ENCODE peak calls at places on chromosomes 12 and 14, in six cellular contexts. One of them, this sample, is unnamed.

GRCh38 chr12:49697808-49698207 is 9.4 kb downstream of the FMNL3 start:
- DNase-seq in WTC11: no peak
- DNase-seq in H1: no peak
- DNase-seq in GM23338: no peak
- DNase-seq in K562: no peak
- DNase-seq in GM12878: no peak
- DNase-seq in this sample: no peak

GRCh38 chr12:32949815-32950214 is 53.2 kb upstream of the PKP2 start:
- DNase-seq in WTC11: no peak
- DNase-seq in H1: no peak
- DNase-seq in GM23338: peak
- DNase-seq in K562: no peak
- DNase-seq in GM12878: no peak
- DNase-seq in this sample: no peak

GRCh38 chr12:77855548-77855947 is 24.9 kb downstream of the NAV3 start:
- DNase-seq in WTC11: no peak
- DNase-seq in H1: no peak
- DNase-seq in GM23338: no peak
- DNase-seq in K562: no peak
- DNase-seq in GM12878: no peak
- DNase-seq in this sample: no peak

GRCh38 chr14:95533391-95533821 is 1.4 kb upstream of the GLRX5 start:
- DNase-seq in WTC11: no peak
- DNase-seq in H1: no peak
- DNase-seq in GM23338: peak
- DNase-seq in K562: no peak
- DNase-seq in GM12878: no peak
- DNase-seq in this sample: peak

GRCh38 chr12:12606793-12607589 is 4.7 kb upstream of the CREBL2 start:
- DNase-seq in WTC11: no peak
- DNase-seq in H1: no peak
- DNase-seq in GM23338: no peak
- DNase-seq in K562: no peak
- DNase-seq in GM12878: peak
- DNase-seq in this sample: peak

GRCh38 chr14:49315570-49315969 is 270.6 kb downstream of the RPS29 start:
- DNase-seq in WTC11: no peak
- DNase-seq in H1: no peak
- DNase-seq in GM23338: no peak
- DNase-seq in K562: no peak
- DNase-seq in GM12878: no peak
- DNase-seq in this sample: no peak

GRCh38 chr12:124681779-124682391 is 114.5 kb upstream of the NCOR2 start:
- DNase-seq in WTC11: no peak
- DNase-seq in H1: no peak
- DNase-seq in GM23338: no peak
- DNase-seq in K562: no peak
- DNase-seq in GM12878: no peak
- DNase-seq in this sample: peak

GRCh38 chr12:47098099-47098498 is 18.3 kb upstream of the AMIGO2 start:
- DNase-seq in WTC11: no peak
- DNase-seq in H1: no peak
- DNase-seq in GM23338: no peak
- DNase-seq in K562: no peak
- DNase-seq in GM12878: no peak
- DNase-seq in this sample: no peak

GRCh38 chr14:103332143-103332919 is 1.7 kb upstream of the EIF5 start:
- DNase-seq in WTC11: no peak
- DNase-seq in H1: no peak
- DNase-seq in GM23338: no peak
- DNase-seq in K562: no peak
- DNase-seq in GM12878: no peak
- DNase-seq in this sample: no peak

GRCh38 chr12:52582971-52583456 is 9.4 kb upstream of the KRT74 start:
- DNase-seq in WTC11: peak
- DNase-seq in H1: peak
- DNase-seq in GM23338: peak
- DNase-seq in K562: peak
- DNase-seq in GM12878: no peak
- DNase-seq in this sample: peak

GRCh38 chr14:74571441-74571841 is 40.6 kb downstream of the LTBP2 start:
- DNase-seq in WTC11: no peak
- DNase-seq in H1: no peak
- DNase-seq in GM23338: no peak
- DNase-seq in K562: no peak
- DNase-seq in GM12878: no peak
- DNase-seq in this sample: no peak

GRCh38 chr14:61965030-61965745 is 203.0 kb downstream of the SNAPC1 start:
- DNase-seq in WTC11: no peak
- DNase-seq in H1: no peak
- DNase-seq in GM23338: no peak
- DNase-seq in K562: no peak
- DNase-seq in GM12878: no peak
- DNase-seq in this sample: peak

GRCh38 chr14:63677891-63678379 is 36.3 kb upstream of the WDR89 start:
- DNase-seq in WTC11: no peak
- DNase-seq in H1: no peak
- DNase-seq in GM23338: no peak
- DNase-seq in K562: no peak
- DNase-seq in GM12878: no peak
- DNase-seq in this sample: no peak

GRCh38 chr12:49105504-49106120 is 5.0 kb downstream of the LMBR1L start:
- DNase-seq in WTC11: no peak
- DNase-seq in H1: no peak
- DNase-seq in GM23338: no peak
- DNase-seq in K562: no peak
- DNase-seq in GM12878: no peak
- DNase-seq in this sample: no peak

GRCh38 chr14:82915381-82915780 is 1381.7 kb upstream of the SEL1L start:
- DNase-seq in WTC11: no peak
- DNase-seq in H1: no peak
- DNase-seq in GM23338: no peak
- DNase-seq in K562: no peak
- DNase-seq in GM12878: no peak
- DNase-seq in this sample: no peak

GRCh38 chr14:82913396-82913795 is 1379.7 kb upstream of the SEL1L start:
- DNase-seq in WTC11: no peak
- DNase-seq in H1: no peak
- DNase-seq in GM23338: no peak
- DNase-seq in K562: no peak
- DNase-seq in GM12878: no peak
- DNase-seq in this sample: no peak

DNA sequence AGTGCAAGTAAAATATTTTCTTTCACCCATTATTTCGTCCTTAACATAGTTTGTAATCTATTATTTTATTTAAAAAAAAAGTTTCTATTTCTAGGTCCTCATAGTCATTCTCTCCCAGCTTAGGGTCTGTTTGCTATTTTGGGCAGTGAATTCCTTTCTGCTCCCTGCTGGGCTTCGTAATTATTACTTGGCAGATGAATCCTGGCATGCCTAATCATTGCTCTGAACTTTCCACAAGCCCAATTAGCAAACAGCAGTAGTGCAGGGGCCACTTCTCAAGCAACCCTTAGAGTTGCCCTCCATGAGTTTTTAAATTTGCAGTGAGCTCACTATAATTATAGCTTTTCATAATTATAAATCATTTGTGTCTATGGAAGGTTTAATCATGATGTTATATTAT is 1378.3 kb upstream of the SEL1L start:
- DNase-seq in WTC11: no peak
- DNase-seq in H1: no peak
- DNase-seq in GM23338: no peak
- DNase-seq in K562: no peak
- DNase-seq in GM12878: no peak
- DNase-seq in this sample: no peak
- TF ChIP-seq CREB1 in WTC11: no peak
- TF ChIP-seq CREB1 in H1: no peak
- TF ChIP-seq CREB1 in GM23338: no peak
- TF ChIP-seq CREB1 in K562: no peak
- TF ChIP-seq CREB1 in GM12878: no peak
- TF ChIP-seq CREB1 in this sample: no peak

DNA sequence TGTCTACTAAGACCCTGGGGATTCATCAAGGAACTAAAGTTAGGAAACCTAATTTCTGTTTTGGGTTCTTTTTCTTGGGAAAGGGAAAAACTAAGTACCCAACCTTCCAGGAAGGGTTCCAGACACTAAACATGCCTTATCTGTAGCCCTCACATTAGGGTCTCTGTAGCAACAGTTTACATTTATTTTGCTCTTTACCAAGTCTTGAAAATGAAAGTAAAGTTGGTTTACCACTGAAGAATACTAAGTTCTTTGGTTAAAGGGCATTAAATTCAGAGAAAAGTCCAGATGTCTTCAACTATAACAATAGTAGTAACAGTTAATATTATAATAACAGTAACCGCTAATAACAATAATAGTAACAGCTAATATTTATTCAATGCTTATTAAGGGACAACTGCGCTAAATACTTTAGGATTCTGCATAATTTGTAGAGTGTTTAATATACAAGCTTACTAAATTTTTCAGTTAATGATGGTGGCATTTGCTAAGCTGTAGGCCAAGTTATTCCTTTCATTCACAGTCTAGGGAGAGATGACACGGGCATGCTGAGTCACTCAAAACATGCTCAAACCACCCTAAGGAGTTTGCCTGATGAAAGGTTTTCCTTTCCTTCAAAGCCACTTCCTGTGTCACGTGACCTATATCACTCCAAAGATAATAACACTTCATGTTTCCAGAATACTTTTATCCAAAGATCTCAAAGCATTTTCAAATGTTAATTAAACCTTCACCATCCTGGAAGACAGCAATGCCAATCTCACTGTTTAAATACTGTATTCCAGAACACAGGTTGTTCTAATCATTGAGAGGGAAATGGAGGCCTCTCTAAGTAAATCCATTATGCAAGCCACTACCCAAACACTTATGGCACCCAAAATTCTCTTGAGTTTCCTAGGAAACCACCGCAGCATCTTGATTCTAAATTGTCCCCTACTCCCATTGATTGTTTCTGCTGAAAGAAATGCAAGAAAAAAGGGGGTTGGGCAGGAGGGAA is 207.2 kb upstream of the CDKN3 start:
- DNase-seq in WTC11: no peak
- DNase-seq in H1: no peak
- DNase-seq in GM23338: no peak
- DNase-seq in K562: no peak
- DNase-seq in GM12878: no peak
- DNase-seq in this sample: no peak
- TF ChIP-seq CREB1 in WTC11: no peak
- TF ChIP-seq CREB1 in H1: no peak
- TF ChIP-seq CREB1 in GM23338: no peak
- TF ChIP-seq CREB1 in K562: no peak
- TF ChIP-seq CREB1 in GM12878: no peak
- TF ChIP-seq CREB1 in this sample: no peak

GRCh38 chr14:33943081-33943480 is 7.8 kb downstream of the EGLN3 start:
- DNase-seq in WTC11: no peak
- DNase-seq in H1: no peak
- DNase-seq in GM23338: no peak
- DNase-seq in K562: no peak
- DNase-seq in GM12878: no peak
- DNase-seq in this sample: no peak
- TF ChIP-seq CREB1 in WTC11: no peak
- TF ChIP-seq CREB1 in H1: no peak
- TF ChIP-seq CREB1 in GM23338: no peak
- TF ChIP-seq CREB1 in K562: no peak
- TF ChIP-seq CREB1 in GM12878: no peak
- TF ChIP-seq CREB1 in this sample: no peak

GRCh38 chr12:108335349-108336119 is 3.6 kb downstream of the CMKLR1 start:
- DNase-seq in WTC11: no peak
- DNase-seq in H1: no peak
- DNase-seq in GM23338: no peak
- DNase-seq in K562: no peak
- DNase-seq in GM12878: peak
- DNase-seq in this sample: no peak
- TF ChIP-seq CREB1 in WTC11: no peak
- TF ChIP-seq CREB1 in H1: no peak
- TF ChIP-seq CREB1 in GM23338: no peak
- TF ChIP-seq CREB1 in K562: no peak
- TF ChIP-seq CREB1 in GM12878: peak
- TF ChIP-seq CREB1 in this sample: no peak

DNA sequence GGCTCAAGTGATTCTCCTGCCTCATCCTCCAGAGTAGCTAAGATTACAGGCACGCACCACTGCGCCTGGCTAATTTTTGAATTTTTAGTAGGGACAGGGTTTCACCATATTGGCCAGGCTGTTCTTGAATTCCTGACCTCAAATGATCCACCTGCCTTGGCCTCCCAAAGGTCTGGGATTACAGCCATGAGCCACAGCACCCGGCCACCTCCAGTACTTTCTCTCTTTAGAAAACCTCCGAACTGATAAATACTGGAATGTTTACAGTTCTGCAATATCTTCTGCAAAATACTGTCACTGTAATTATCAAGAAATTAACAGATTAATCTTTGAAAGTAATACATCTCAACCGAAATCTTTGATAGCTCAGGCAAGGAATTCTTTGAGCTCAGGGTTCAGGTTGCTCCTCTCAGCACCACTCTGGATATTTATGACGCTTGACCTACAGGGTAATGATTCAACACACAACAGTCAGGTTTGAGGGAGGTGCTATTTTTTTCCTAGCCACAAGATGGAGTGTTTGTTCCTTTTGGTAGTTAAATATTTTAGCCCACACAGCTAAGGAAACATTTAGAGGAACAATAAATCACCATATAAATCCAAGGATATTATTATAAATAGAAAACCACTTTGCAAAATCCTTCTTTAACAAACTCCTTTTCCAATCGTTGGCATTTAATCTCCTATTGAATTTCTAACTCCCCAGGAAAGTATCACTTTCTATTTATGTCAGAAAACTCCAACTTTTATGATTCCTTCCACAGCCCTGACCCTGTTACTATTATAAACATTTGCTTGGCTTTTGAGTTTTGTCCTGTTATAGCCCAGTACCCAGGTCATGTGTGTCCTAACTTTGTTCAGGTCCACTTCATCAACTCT is 48.6 kb upstream of the GTF2A1 start:
- DNase-seq in WTC11: no peak
- DNase-seq in H1: no peak
- DNase-seq in GM23338: peak
- DNase-seq in K562: peak
- DNase-seq in GM12878: peak
- DNase-seq in this sample: peak
- TF ChIP-seq CREB1 in WTC11: no peak
- TF ChIP-seq CREB1 in H1: peak
- TF ChIP-seq CREB1 in GM23338: no peak
- TF ChIP-seq CREB1 in K562: no peak
- TF ChIP-seq CREB1 in GM12878: no peak
- TF ChIP-seq CREB1 in this sample: no peak

This sample was measured in HepG2.